ENCODE peak calls at places on chromosome 2, in eight cellular contexts. J is AG09309, E is T-helper 2 cell, S is cardiac muscle cell, X is hypothalamus, H is SW 1271, D is IMR-90, N is GM23248. I is an unnamed sample.

GRCh38 chr2:120346667-120347358 is 877 bp downstream of the INHBB start:
- DNase-seq in J (peak), E (no peak), S (peak), X (peak), H (no peak), D (peak), N (peak), I (no peak)

GRCh38 chr2:169799555-169799954 is 884 bp downstream of the SSB start:
- DNase-seq in J (no peak), E (no peak), S (no peak), X (no peak), H (no peak), D (peak), N (peak), I (no peak)

GRCh38 chr2:121356058-121356640 is 71.1 kb upstream of the TFCP2L1 start:
- DNase-seq in J (peak), E (no peak), S (peak), X (peak), H (peak), D (peak), N (peak), I (peak)

GRCh38 chr2:150610670-150611279 is 123.3 kb upstream of the RND3 start:
- DNase-seq in J (no peak), E (no peak), S (peak), X (no peak), H (peak), D (peak), N (peak), I (no peak)

GRCh38 chr2:9984217-9984739 is 32.8 kb downstream of the GRHL1 start:
- DNase-seq in J (no peak), E (no peak), S (peak), X (no peak), H (peak), D (peak), N (peak), I (no peak)

GRCh38 chr2:200003444-200003843 is 48.1 kb downstream of the MAIP1 start:
- DNase-seq in J (no peak), E (no peak), S (no peak), X (no peak), H (no peak), D (peak), N (peak), I (no peak)

GRCh38 chr2:69709290-69709689 is 32.6 kb upstream of the ANXA4 start:
- DNase-seq in J (no peak), E (no peak), S (no peak), X (no peak), H (no peak), D (no peak), N (no peak), I (no peak)

GRCh38 chr2:10404324-10405143 is 43.6 kb downstream of the ODC1 start:
- DNase-seq in J (no peak), E (no peak), S (no peak), X (peak), H (no peak), D (no peak), N (peak), I (no peak)

I was measured in tibial nerve.